ENCODE peak calls at places on chromosomes 12 and 14, in nine cellular contexts. One of them, this sample, is unnamed.
A peak's percentile ranks its signal among the peaks of the same experiment; 100 is the strongest.

GRCh38 chr12:124754949-124755800 is 108.5 kb downstream of the SCARB1 start:
- DNase-seq in sciatic nerve: peak; percentile 89
- DNase-seq in stimulated activated effector memory CD8-positive, alpha-beta T cell treated with anti-CD3 and anti-CD28 coated beads, Interleukin-12 subunit alpha, Interleukin-12 subunit beta, amount 100 ng/mL, for 72 hours: no peak
- DNase-seq in GM04504: peak; percentile 82
- DNase-seq in fibroblast of mammary gland: peak; percentile 93
- DNase-seq in transverse colon: peak; percentile 73
- DNase-seq in prostate gland: peak; percentile 72
- DNase-seq in caudate nucleus: peak; percentile 95
- DNase-seq in MM.1S: peak; percentile 68
- DNase-seq in this sample: peak; percentile 93

GRCh38 chr12:25135531-25136154 is 59.3 kb downstream of the DNAI7 start:
- DNase-seq in sciatic nerve: no peak
- DNase-seq in caudate nucleus: no peak
- DNase-seq in transverse colon: peak; percentile 8
- DNase-seq in GM04504: no peak
- DNase-seq in fibroblast of mammary gland: no peak
- DNase-seq in stimulated activated effector memory CD8-positive, alpha-beta T cell treated with anti-CD3 and anti-CD28 coated beads, Interleukin-12 subunit alpha, Interleukin-12 subunit beta, amount 100 ng/mL, for 72 hours: no peak
- DNase-seq in MM.1S: no peak
- DNase-seq in prostate gland: no peak
- DNase-seq in this sample: no peak

GRCh38 chr14:89445252-89445973 is 28.4 kb upstream of the FOXN3 start:
- DNase-seq in prostate gland: no peak
- DNase-seq in fibroblast of mammary gland: no peak
- DNase-seq in stimulated activated effector memory CD8-positive, alpha-beta T cell treated with anti-CD3 and anti-CD28 coated beads, Interleukin-12 subunit alpha, Interleukin-12 subunit beta, amount 100 ng/mL, for 72 hours: peak; percentile 58
- DNase-seq in caudate nucleus: no peak
- DNase-seq in transverse colon: no peak
- DNase-seq in MM.1S: no peak
- DNase-seq in GM04504: no peak
- DNase-seq in sciatic nerve: no peak
- DNase-seq in this sample: no peak

GRCh38 chr12:106896603-106897002 is 59.1 kb upstream of the TMEM263 start:
- DNase-seq in sciatic nerve: no peak
- DNase-seq in MM.1S: no peak
- DNase-seq in fibroblast of mammary gland: no peak
- DNase-seq in stimulated activated effector memory CD8-positive, alpha-beta T cell treated with anti-CD3 and anti-CD28 coated beads, Interleukin-12 subunit alpha, Interleukin-12 subunit beta, amount 100 ng/mL, for 72 hours: no peak
- DNase-seq in caudate nucleus: no peak
- DNase-seq in GM04504: no peak
- DNase-seq in prostate gland: no peak
- DNase-seq in transverse colon: no peak
- DNase-seq in this sample: no peak

GRCh38 chr12:6570264-6570887 is 2.3 kb upstream of the NOP2 start:
- DNase-seq in fibroblast of mammary gland: peak; percentile 42
- DNase-seq in sciatic nerve: no peak
- DNase-seq in prostate gland: no peak
- DNase-seq in stimulated activated effector memory CD8-positive, alpha-beta T cell treated with anti-CD3 and anti-CD28 coated beads, Interleukin-12 subunit alpha, Interleukin-12 subunit beta, amount 100 ng/mL, for 72 hours: peak; percentile 70
- DNase-seq in GM04504: no peak
- DNase-seq in MM.1S: peak; percentile 42
- DNase-seq in caudate nucleus: no peak
- DNase-seq in transverse colon: peak; percentile 64
- DNase-seq in this sample: no peak

GRCh38 chr12:57881035-57881973 is 34.8 kb upstream of the CTDSP2 start:
- DNase-seq in stimulated activated effector memory CD8-positive, alpha-beta T cell treated with anti-CD3 and anti-CD28 coated beads, Interleukin-12 subunit alpha, Interleukin-12 subunit beta, amount 100 ng/mL, for 72 hours: no peak
- DNase-seq in caudate nucleus: no peak
- DNase-seq in GM04504: no peak
- DNase-seq in prostate gland: no peak
- DNase-seq in sciatic nerve: no peak
- DNase-seq in MM.1S: no peak
- DNase-seq in fibroblast of mammary gland: peak; percentile 49
- DNase-seq in transverse colon: peak; percentile 66
- DNase-seq in this sample: no peak

GRCh38 chr12:65643595-65644386 is 180.5 kb upstream of the HMGA2 start:
- DNase-seq in transverse colon: no peak
- DNase-seq in sciatic nerve: no peak
- DNase-seq in GM04504: no peak
- DNase-seq in stimulated activated effector memory CD8-positive, alpha-beta T cell treated with anti-CD3 and anti-CD28 coated beads, Interleukin-12 subunit alpha, Interleukin-12 subunit beta, amount 100 ng/mL, for 72 hours: no peak
- DNase-seq in prostate gland: no peak
- DNase-seq in fibroblast of mammary gland: peak; percentile 96
- DNase-seq in MM.1S: no peak
- DNase-seq in caudate nucleus: no peak
- DNase-seq in this sample: no peak

GRCh38 chr12:110010853-110011835 is 11.9 kb downstream of the ANKRD13A start:
- DNase-seq in prostate gland: no peak
- DNase-seq in transverse colon: peak; percentile 35
- DNase-seq in GM04504: no peak
- DNase-seq in fibroblast of mammary gland: no peak
- DNase-seq in MM.1S: peak; percentile 64
- DNase-seq in caudate nucleus: no peak
- DNase-seq in stimulated activated effector memory CD8-positive, alpha-beta T cell treated with anti-CD3 and anti-CD28 coated beads, Interleukin-12 subunit alpha, Interleukin-12 subunit beta, amount 100 ng/mL, for 72 hours: no peak
- DNase-seq in sciatic nerve: no peak
- DNase-seq in this sample: no peak

GRCh38 chr14:68458840-68459469 is 333.9 kb downstream of the ZFP36L1 start:
- DNase-seq in MM.1S: no peak
- DNase-seq in fibroblast of mammary gland: peak; percentile 82
- DNase-seq in transverse colon: peak; percentile 49
- DNase-seq in sciatic nerve: peak; percentile 80
- DNase-seq in prostate gland: peak; percentile 85
- DNase-seq in caudate nucleus: no peak
- DNase-seq in stimulated activated effector memory CD8-positive, alpha-beta T cell treated with anti-CD3 and anti-CD28 coated beads, Interleukin-12 subunit alpha, Interleukin-12 subunit beta, amount 100 ng/mL, for 72 hours: no peak
- DNase-seq in GM04504: peak; percentile 52
- DNase-seq in this sample: no peak

GRCh38 chr12:8033153-8034044 is 883 bp downstream of the FOXJ2 start:
- DNase-seq in MM.1S: peak; percentile 19
- DNase-seq in transverse colon: peak; percentile 55
- DNase-seq in stimulated activated effector memory CD8-positive, alpha-beta T cell treated with anti-CD3 and anti-CD28 coated beads, Interleukin-12 subunit alpha, Interleukin-12 subunit beta, amount 100 ng/mL, for 72 hours: peak; percentile 72
- DNase-seq in sciatic nerve: peak; percentile 83
- DNase-seq in prostate gland: peak; percentile 64
- DNase-seq in GM04504: peak; percentile 18
- DNase-seq in caudate nucleus: peak; percentile 59
- DNase-seq in fibroblast of mammary gland: peak; percentile 50
- DNase-seq in this sample: no peak

GRCh38 chr14:65303185-65303901 is 109.2 kb upstream of the FUT8 start:
- DNase-seq in transverse colon: no peak
- DNase-seq in sciatic nerve: no peak
- DNase-seq in prostate gland: no peak
- DNase-seq in fibroblast of mammary gland: no peak
- DNase-seq in MM.1S: no peak
- DNase-seq in GM04504: no peak
- DNase-seq in stimulated activated effector memory CD8-positive, alpha-beta T cell treated with anti-CD3 and anti-CD28 coated beads, Interleukin-12 subunit alpha, Interleukin-12 subunit beta, amount 100 ng/mL, for 72 hours: no peak
- DNase-seq in caudate nucleus: no peak
- DNase-seq in this sample: no peak

GRCh38 chr14:94548999-94549985 is 11.9 kb upstream of the SERPINA4 start:
- DNase-seq in transverse colon: peak; percentile 43
- DNase-seq in prostate gland: peak; percentile 32
- DNase-seq in GM04504: peak; percentile 9
- DNase-seq in sciatic nerve: peak; percentile 85
- DNase-seq in fibroblast of mammary gland: peak; percentile 49
- DNase-seq in MM.1S: peak; percentile 21
- DNase-seq in stimulated activated effector memory CD8-positive, alpha-beta T cell treated with anti-CD3 and anti-CD28 coated beads, Interleukin-12 subunit alpha, Interleukin-12 subunit beta, amount 100 ng/mL, for 72 hours: peak; percentile 82
- DNase-seq in caudate nucleus: no peak
- DNase-seq in this sample: peak; percentile 79

GRCh38 chr14:90656986-90657385 is 159.2 kb downstream of the TTC7B start:
- DNase-seq in transverse colon: no peak
- DNase-seq in stimulated activated effector memory CD8-positive, alpha-beta T cell treated with anti-CD3 and anti-CD28 coated beads, Interleukin-12 subunit alpha, Interleukin-12 subunit beta, amount 100 ng/mL, for 72 hours: no peak
- DNase-seq in sciatic nerve: no peak
- DNase-seq in caudate nucleus: peak; percentile 54
- DNase-seq in MM.1S: no peak
- DNase-seq in GM04504: no peak
- DNase-seq in prostate gland: no peak
- DNase-seq in fibroblast of mammary gland: no peak
- DNase-seq in this sample: peak; percentile 58

GRCh38 chr12:83477706-83478105 is 791.0 kb downstream of the TMTC2 start:
- DNase-seq in GM04504: no peak
- DNase-seq in prostate gland: no peak
- DNase-seq in caudate nucleus: no peak
- DNase-seq in MM.1S: no peak
- DNase-seq in fibroblast of mammary gland: no peak
- DNase-seq in transverse colon: no peak
- DNase-seq in stimulated activated effector memory CD8-positive, alpha-beta T cell treated with anti-CD3 and anti-CD28 coated beads, Interleukin-12 subunit alpha, Interleukin-12 subunit beta, amount 100 ng/mL, for 72 hours: no peak
- DNase-seq in sciatic nerve: no peak
- DNase-seq in this sample: no peak

GRCh38 chr12:108589028-108589839 is 8.7 kb downstream of the TMEM119 start:
- DNase-seq in caudate nucleus: no peak
- DNase-seq in MM.1S: no peak
- DNase-seq in transverse colon: no peak
- DNase-seq in GM04504: no peak
- DNase-seq in prostate gland: no peak
- DNase-seq in sciatic nerve: no peak
- DNase-seq in stimulated activated effector memory CD8-positive, alpha-beta T cell treated with anti-CD3 and anti-CD28 coated beads, Interleukin-12 subunit alpha, Interleukin-12 subunit beta, amount 100 ng/mL, for 72 hours: no peak
- DNase-seq in fibroblast of mammary gland: peak; percentile 80
- DNase-seq in this sample: no peak

GRCh38 chr12:111819191-111820158 is 22.6 kb upstream of the MAPKAPK5 start:
- DNase-seq in sciatic nerve: no peak
- DNase-seq in prostate gland: no peak
- DNase-seq in MM.1S: no peak
- DNase-seq in GM04504: no peak
- DNase-seq in transverse colon: peak; percentile 42
- DNase-seq in fibroblast of mammary gland: no peak
- DNase-seq in caudate nucleus: no peak
- DNase-seq in stimulated activated effector memory CD8-positive, alpha-beta T cell treated with anti-CD3 and anti-CD28 coated beads, Interleukin-12 subunit alpha, Interleukin-12 subunit beta, amount 100 ng/mL, for 72 hours: no peak
- DNase-seq in this sample: no peak

GRCh38 chr12:116559080-116559329 is 176 bp upstream of the MAP1LC3B2 start:
- DNase-seq in transverse colon: no peak
- DNase-seq in prostate gland: no peak
- DNase-seq in sciatic nerve: no peak
- DNase-seq in GM04504: no peak
- DNase-seq in caudate nucleus: no peak
- DNase-seq in stimulated activated effector memory CD8-positive, alpha-beta T cell treated with anti-CD3 and anti-CD28 coated beads, Interleukin-12 subunit alpha, Interleukin-12 subunit beta, amount 100 ng/mL, for 72 hours: no peak
- DNase-seq in MM.1S: peak; percentile 52
- DNase-seq in fibroblast of mammary gland: no peak
- DNase-seq in this sample: peak; percentile 81

GRCh38 chr12:50243507-50243906 is 39.8 kb downstream of the LIMA1 start:
- DNase-seq in stimulated activated effector memory CD8-positive, alpha-beta T cell treated with anti-CD3 and anti-CD28 coated beads, Interleukin-12 subunit alpha, Interleukin-12 subunit beta, amount 100 ng/mL, for 72 hours: no peak
- DNase-seq in fibroblast of mammary gland: no peak
- DNase-seq in MM.1S: no peak
- DNase-seq in caudate nucleus: no peak
- DNase-seq in transverse colon: no peak
- DNase-seq in sciatic nerve: no peak
- DNase-seq in prostate gland: no peak
- DNase-seq in GM04504: no peak
- DNase-seq in this sample: no peak

GRCh38 chr12:106071686-106072085 is 67.1 kb downstream of the NUAK1 start:
- DNase-seq in prostate gland: no peak
- DNase-seq in MM.1S: no peak
- DNase-seq in fibroblast of mammary gland: no peak
- DNase-seq in stimulated activated effector memory CD8-positive, alpha-beta T cell treated with anti-CD3 and anti-CD28 coated beads, Interleukin-12 subunit alpha, Interleukin-12 subunit beta, amount 100 ng/mL, for 72 hours: no peak
- DNase-seq in caudate nucleus: no peak
- DNase-seq in GM04504: no peak
- DNase-seq in transverse colon: no peak
- DNase-seq in sciatic nerve: no peak
- DNase-seq in this sample: no peak

GRCh38 chr12:49367381-49368239 is at the start of gene SPATS2:
- DNase-seq in sciatic nerve: peak; percentile 96
- DNase-seq in prostate gland: no peak
- DNase-seq in GM04504: no peak
- DNase-seq in fibroblast of mammary gland: no peak
- DNase-seq in MM.1S: peak; percentile 33
- DNase-seq in caudate nucleus: peak; percentile 14
- DNase-seq in stimulated activated effector memory CD8-positive, alpha-beta T cell treated with anti-CD3 and anti-CD28 coated beads, Interleukin-12 subunit alpha, Interleukin-12 subunit beta, amount 100 ng/mL, for 72 hours: no peak
- DNase-seq in transverse colon: peak; percentile 95
- DNase-seq in this sample: peak; percentile 84

GRCh38 chr14:77125275-77126073 is 16.1 kb downstream of the ZDHHC22 start:
- DNase-seq in prostate gland: no peak
- DNase-seq in transverse colon: no peak
- DNase-seq in fibroblast of mammary gland: no peak
- DNase-seq in stimulated activated effector memory CD8-positive, alpha-beta T cell treated with anti-CD3 and anti-CD28 coated beads, Interleukin-12 subunit alpha, Interleukin-12 subunit beta, amount 100 ng/mL, for 72 hours: no peak
- DNase-seq in MM.1S: no peak
- DNase-seq in sciatic nerve: no peak
- DNase-seq in GM04504: no peak
- DNase-seq in caudate nucleus: no peak
- DNase-seq in this sample: no peak

GRCh38 chr12:20445693-20446092 is 77.4 kb downstream of the PDE3A start:
- DNase-seq in stimulated activated effector memory CD8-positive, alpha-beta T cell treated with anti-CD3 and anti-CD28 coated beads, Interleukin-12 subunit alpha, Interleukin-12 subunit beta, amount 100 ng/mL, for 72 hours: no peak
- DNase-seq in MM.1S: no peak
- DNase-seq in fibroblast of mammary gland: no peak
- DNase-seq in prostate gland: no peak
- DNase-seq in GM04504: no peak
- DNase-seq in sciatic nerve: no peak
- DNase-seq in caudate nucleus: peak; percentile 92
- DNase-seq in transverse colon: no peak
- DNase-seq in this sample: no peak

GRCh38 chr12:53966070-53966384 is 6.9 kb upstream of the HOXC11 start:
- DNase-seq in stimulated activated effector memory CD8-positive, alpha-beta T cell treated with anti-CD3 and anti-CD28 coated beads, Interleukin-12 subunit alpha, Interleukin-12 subunit beta, amount 100 ng/mL, for 72 hours: no peak
- DNase-seq in GM04504: no peak
- DNase-seq in sciatic nerve: no peak
- DNase-seq in transverse colon: no peak
- DNase-seq in MM.1S: no peak
- DNase-seq in caudate nucleus: no peak
- DNase-seq in fibroblast of mammary gland: no peak
- DNase-seq in prostate gland: no peak
- DNase-seq in this sample: no peak

GRCh38 chr12:113174461-113175384 is 10.6 kb downstream of the DDX54 start:
- DNase-seq in fibroblast of mammary gland: peak; percentile 60
- DNase-seq in transverse colon: peak; percentile 78
- DNase-seq in GM04504: no peak
- DNase-seq in stimulated activated effector memory CD8-positive, alpha-beta T cell treated with anti-CD3 and anti-CD28 coated beads, Interleukin-12 subunit alpha, Interleukin-12 subunit beta, amount 100 ng/mL, for 72 hours: peak; percentile 91
- DNase-seq in sciatic nerve: peak; percentile 88
- DNase-seq in MM.1S: peak; percentile 28
- DNase-seq in caudate nucleus: peak; percentile 40
- DNase-seq in prostate gland: peak; percentile 41
- DNase-seq in this sample: peak; percentile 80

GRCh38 chr12:6821271-6821673 is 349 bp upstream of the GPR162 start:
- DNase-seq in GM04504: peak; percentile 38
- DNase-seq in fibroblast of mammary gland: peak; percentile 73
- DNase-seq in stimulated activated effector memory CD8-positive, alpha-beta T cell treated with anti-CD3 and anti-CD28 coated beads, Interleukin-12 subunit alpha, Interleukin-12 subunit beta, amount 100 ng/mL, for 72 hours: no peak
- DNase-seq in prostate gland: peak; percentile 53
- DNase-seq in sciatic nerve: peak; percentile 80
- DNase-seq in transverse colon: peak; percentile 60
- DNase-seq in MM.1S: no peak
- DNase-seq in caudate nucleus: peak; percentile 91
- DNase-seq in this sample: peak; percentile 89

GRCh38 chr14:76770521-76771431 is 9.5 kb downstream of the VASH1 start:
- DNase-seq in stimulated activated effector memory CD8-positive, alpha-beta T cell treated with anti-CD3 and anti-CD28 coated beads, Interleukin-12 subunit alpha, Interleukin-12 subunit beta, amount 100 ng/mL, for 72 hours: no peak
- DNase-seq in GM04504: no peak
- DNase-seq in caudate nucleus: no peak
- DNase-seq in sciatic nerve: no peak
- DNase-seq in transverse colon: no peak
- DNase-seq in prostate gland: no peak
- DNase-seq in MM.1S: no peak
- DNase-seq in fibroblast of mammary gland: no peak
- DNase-seq in this sample: no peak

GRCh38 chr12:28237423-28237822 is 47.2 kb downstream of the CCDC91 start:
- DNase-seq in sciatic nerve: no peak
- DNase-seq in GM04504: no peak
- DNase-seq in stimulated activated effector memory CD8-positive, alpha-beta T cell treated with anti-CD3 and anti-CD28 coated beads, Interleukin-12 subunit alpha, Interleukin-12 subunit beta, amount 100 ng/mL, for 72 hours: no peak
- DNase-seq in fibroblast of mammary gland: peak; percentile 25
- DNase-seq in MM.1S: no peak
- DNase-seq in transverse colon: no peak
- DNase-seq in prostate gland: no peak
- DNase-seq in caudate nucleus: no peak
- DNase-seq in this sample: no peak

GRCh38 chr14:22510527-22511110 is 78.4 kb downstream of the DAD1 start:
- DNase-seq in stimulated activated effector memory CD8-positive, alpha-beta T cell treated with anti-CD3 and anti-CD28 coated beads, Interleukin-12 subunit alpha, Interleukin-12 subunit beta, amount 100 ng/mL, for 72 hours: no peak
- DNase-seq in GM04504: peak; percentile 64
- DNase-seq in fibroblast of mammary gland: no peak
- DNase-seq in transverse colon: no peak
- DNase-seq in MM.1S: no peak
- DNase-seq in sciatic nerve: no peak
- DNase-seq in prostate gland: no peak
- DNase-seq in caudate nucleus: no peak
- DNase-seq in this sample: no peak

GRCh38 chr12:65657635-65658034 is 166.6 kb upstream of the HMGA2 start:
- DNase-seq in MM.1S: no peak
- DNase-seq in fibroblast of mammary gland: peak; percentile 52
- DNase-seq in GM04504: no peak
- DNase-seq in stimulated activated effector memory CD8-positive, alpha-beta T cell treated with anti-CD3 and anti-CD28 coated beads, Interleukin-12 subunit alpha, Interleukin-12 subunit beta, amount 100 ng/mL, for 72 hours: no peak
- DNase-seq in caudate nucleus: no peak
- DNase-seq in sciatic nerve: no peak
- DNase-seq in transverse colon: no peak
- DNase-seq in prostate gland: no peak
- DNase-seq in this sample: no peak

GRCh38 chr12:96170328-96170727 is 23.8 kb upstream of the ELK3 start:
- DNase-seq in stimulated activated effector memory CD8-positive, alpha-beta T cell treated with anti-CD3 and anti-CD28 coated beads, Interleukin-12 subunit alpha, Interleukin-12 subunit beta, amount 100 ng/mL, for 72 hours: no peak
- DNase-seq in prostate gland: no peak
- DNase-seq in caudate nucleus: no peak
- DNase-seq in GM04504: no peak
- DNase-seq in fibroblast of mammary gland: no peak
- DNase-seq in sciatic nerve: no peak
- DNase-seq in transverse colon: no peak
- DNase-seq in MM.1S: no peak
- DNase-seq in this sample: no peak

GRCh38 chr14:75648066-75648838 is 12.4 kb downstream of the ERG28 start:
- DNase-seq in prostate gland: peak; percentile 72
- DNase-seq in MM.1S: no peak
- DNase-seq in transverse colon: no peak
- DNase-seq in caudate nucleus: no peak
- DNase-seq in stimulated activated effector memory CD8-positive, alpha-beta T cell treated with anti-CD3 and anti-CD28 coated beads, Interleukin-12 subunit alpha, Interleukin-12 subunit beta, amount 100 ng/mL, for 72 hours: no peak
- DNase-seq in fibroblast of mammary gland: peak; percentile 98
- DNase-seq in GM04504: peak; percentile 65
- DNase-seq in sciatic nerve: no peak
- DNase-seq in this sample: peak; percentile 12